ENCODE peak calls at places on chromosome 1, in five cellular contexts. B is NCI-H1930, O is Calu3, W is endothelial cell, L is hypothalamus. R is an unnamed sample.
A peak's percentile ranks its signal among the peaks of the same experiment; 100 is the strongest.

GRCh38 chr1:69985901-69986439 is 219.4 kb downstream of the LRRC40 start:
- DNase-seq in W (no peak), O (no peak), B (no peak), L (no peak), R (no peak)

GRCh38 chr1:73998348-73998959 is 199.5 kb downstream of the LRRIQ3 start:
- DNase-seq in L (no peak), O (no peak), W (no peak), B (peak; percentile 26), R (peak; percentile 29)

GRCh38 chr1:243287652-243288051 is 31.8 kb downstream of the SDCCAG8 start:
- DNase-seq in B (no peak), W (no peak), O (no peak), L (no peak), R (no peak)

GRCh38 chr1:35454616-35455015 is 102.6 kb downstream of the KIAA0319L start:
- DNase-seq in B (no peak), W (no peak), O (no peak), L (no peak), R (no peak)

GRCh38 chr1:8510041-8510823 is 192.3 kb downstream of the SLC45A1 start:
- DNase-seq in O (no peak), W (no peak), L (no peak), B (no peak), R (no peak)

GRCh38 chr1:182069028-182069466 is 7.5 kb upstream of the ZNF648 start:
- DNase-seq in L (peak; percentile 36), B (peak; percentile 51), W (peak; percentile 82), O (peak; percentile 91), R (peak; percentile 49)

GRCh38 chr1:192943522-192943921 is 115.6 kb downstream of the UCHL5 start:
- DNase-seq in O (no peak), W (no peak), L (no peak), B (no peak), R (no peak)

GRCh38 chr1:31394628-31395193 is 18.3 kb upstream of the SERINC2 start:
- DNase-seq in B (peak; percentile 56), L (peak; percentile 33), W (peak; percentile 92), O (peak; percentile 94), R (peak; percentile 76)

R was measured in NCI-H1048.